ENCODE peak calls at places on chromosomes 3 and 15, in eight cellular contexts. One of them, this sample, is unnamed.

GRCh38 chr3:8557298-8557697 is 55.7 kb downstream of the LMCD1 start:
- DNase-seq in AG04450: no peak
- DNase-seq in cardiac muscle cell: no peak
- DNase-seq in colonic mucosa: peak; percentile 41
- DNase-seq in tibial nerve: peak; percentile 60
- DNase-seq in foreskin keratinocyte: no peak
- DNase-seq in A549: no peak
- DNase-seq in tibial artery: peak; percentile 81
- DNase-seq in this sample: no peak

GRCh38 chr3:178405456-178405970 is 130.7 kb upstream of the KCNMB2 start:
- DNase-seq in colonic mucosa: no peak
- DNase-seq in A549: no peak
- DNase-seq in foreskin keratinocyte: no peak
- DNase-seq in cardiac muscle cell: no peak
- DNase-seq in AG04450: no peak
- DNase-seq in tibial nerve: no peak
- DNase-seq in tibial artery: no peak
- DNase-seq in this sample: no peak

GRCh38 chr15:68789921-68790575 is 30.6 kb downstream of the ANP32A start:
- DNase-seq in tibial nerve: no peak
- DNase-seq in foreskin keratinocyte: no peak
- DNase-seq in tibial artery: no peak
- DNase-seq in AG04450: no peak
- DNase-seq in cardiac muscle cell: peak; percentile 50
- DNase-seq in colonic mucosa: no peak
- DNase-seq in A549: no peak
- DNase-seq in this sample: no peak

GRCh38 chr15:80698636-80699035 is 3.5 kb downstream of the ABHD17C start:
- DNase-seq in colonic mucosa: no peak
- DNase-seq in A549: no peak
- DNase-seq in tibial nerve: no peak
- DNase-seq in cardiac muscle cell: no peak
- DNase-seq in AG04450: no peak
- DNase-seq in foreskin keratinocyte: peak; percentile 11
- DNase-seq in tibial artery: no peak
- DNase-seq in this sample: no peak

GRCh38 chr15:48946088-48946839 is 17.5 kb downstream of the SHC4 start:
- DNase-seq in tibial artery: no peak
- DNase-seq in AG04450: no peak
- DNase-seq in A549: peak; percentile 4
- DNase-seq in colonic mucosa: no peak
- DNase-seq in tibial nerve: no peak
- DNase-seq in cardiac muscle cell: no peak
- DNase-seq in foreskin keratinocyte: peak; percentile 96
- DNase-seq in this sample: no peak

GRCh38 chr15:69585937-69586336 is 133.3 kb downstream of the RPLP1 start:
- DNase-seq in AG04450: no peak
- DNase-seq in A549: no peak
- DNase-seq in colonic mucosa: no peak
- DNase-seq in foreskin keratinocyte: no peak
- DNase-seq in tibial nerve: no peak
- DNase-seq in cardiac muscle cell: no peak
- DNase-seq in tibial artery: no peak
- DNase-seq in this sample: no peak

GRCh38 chr15:101813803-101814534 is 2.0 kb downstream of the OR4F15 start:
- DNase-seq in tibial nerve: no peak
- DNase-seq in colonic mucosa: no peak
- DNase-seq in cardiac muscle cell: no peak
- DNase-seq in A549: no peak
- DNase-seq in tibial artery: no peak
- DNase-seq in AG04450: peak; percentile 65
- DNase-seq in foreskin keratinocyte: peak; percentile 15
- DNase-seq in this sample: no peak

GRCh38 chr3:150249776-150250175 is 158.3 kb upstream of the TSC22D2 start:
- DNase-seq in foreskin keratinocyte: no peak
- DNase-seq in tibial artery: no peak
- DNase-seq in A549: no peak
- DNase-seq in colonic mucosa: no peak
- DNase-seq in tibial nerve: no peak
- DNase-seq in AG04450: no peak
- DNase-seq in cardiac muscle cell: no peak
- DNase-seq in this sample: no peak

GRCh38 chr3:187183903-187184302 is 13.4 kb upstream of the RTP1 start:
- DNase-seq in foreskin keratinocyte: no peak
- DNase-seq in cardiac muscle cell: no peak
- DNase-seq in AG04450: no peak
- DNase-seq in tibial artery: no peak
- DNase-seq in tibial nerve: no peak
- DNase-seq in colonic mucosa: no peak
- DNase-seq in A549: no peak
- DNase-seq in this sample: no peak
- H3K27ac ChIP-seq in foreskin keratinocyte: no peak overlapping the region
- H3K27ac ChIP-seq in cardiac muscle cell: no peak overlapping the region
- H3K27ac ChIP-seq in AG04450: no peak overlapping the region
- H3K27ac ChIP-seq in tibial artery: no peak overlapping the region
- H3K27ac ChIP-seq in tibial nerve: no peak overlapping the region
- H3K27ac ChIP-seq in colonic mucosa: no peak overlapping the region
- H3K27ac ChIP-seq in A549: no peak overlapping the region
- H3K27ac ChIP-seq in this sample: no peak overlapping the region

GRCh38 chr3:52846427-52846983 is 11.7 kb upstream of the MUSTN1 start:
- DNase-seq in tibial nerve: no peak
- DNase-seq in colonic mucosa: no peak
- DNase-seq in A549: no peak
- DNase-seq in cardiac muscle cell: no peak
- DNase-seq in tibial artery: peak; percentile 26
- DNase-seq in AG04450: no peak
- DNase-seq in foreskin keratinocyte: no peak
- DNase-seq in this sample: peak; percentile 38

GRCh38 chr3:52845691-52846426 is 11.0 kb upstream of the MUSTN1 start:
- DNase-seq in AG04450: no peak
- DNase-seq in tibial artery: peak; percentile 25
- DNase-seq in A549: peak; percentile 8
- DNase-seq in foreskin keratinocyte: no peak
- DNase-seq in tibial nerve: no peak
- DNase-seq in cardiac muscle cell: no peak
- DNase-seq in colonic mucosa: no peak
- DNase-seq in this sample: peak; percentile 86

GRCh38 chr3:52844290-52844985 is 9.6 kb upstream of the MUSTN1 start:
- DNase-seq in A549: no peak
- DNase-seq in AG04450: no peak
- DNase-seq in foreskin keratinocyte: no peak
- DNase-seq in tibial artery: peak; percentile 17
- DNase-seq in cardiac muscle cell: no peak
- DNase-seq in tibial nerve: no peak
- DNase-seq in colonic mucosa: no peak
- DNase-seq in this sample: no peak

GRCh38 chr3:52843881-52844280 is 9.1 kb upstream of the MUSTN1 start:
- DNase-seq in tibial artery: no peak
- DNase-seq in tibial nerve: no peak
- DNase-seq in A549: no peak
- DNase-seq in foreskin keratinocyte: no peak
- DNase-seq in colonic mucosa: no peak
- DNase-seq in AG04450: no peak
- DNase-seq in cardiac muscle cell: no peak
- DNase-seq in this sample: peak; percentile 47

DNA sequence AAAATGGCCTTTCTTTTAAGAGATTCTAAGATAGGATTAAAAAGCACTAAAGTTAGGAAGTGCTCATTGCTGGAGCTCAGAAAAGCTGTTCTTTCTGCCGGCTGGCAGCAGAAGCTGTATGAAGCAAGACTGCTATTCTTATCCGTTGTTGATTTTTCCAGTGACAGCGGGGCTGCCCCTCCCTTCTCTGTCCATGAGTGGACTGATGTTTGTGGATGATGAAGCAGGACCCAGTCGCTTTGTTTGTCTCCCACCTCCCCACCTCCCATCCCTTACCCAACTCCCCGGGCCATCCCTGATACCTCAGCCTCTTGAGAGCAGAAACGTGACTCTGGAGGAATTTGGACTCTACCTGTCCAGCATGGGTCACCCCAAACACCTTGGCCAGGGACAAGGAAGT is 10.3 kb upstream of the MUSTN1 start:
- DNase-seq in A549: no peak
- DNase-seq in tibial nerve: peak; percentile 66
- DNase-seq in cardiac muscle cell: no peak
- DNase-seq in AG04450: no peak
- DNase-seq in colonic mucosa: peak; percentile 39
- DNase-seq in tibial artery: peak; percentile 90
- DNase-seq in foreskin keratinocyte: no peak
- DNase-seq in this sample: peak; percentile 85
- H3K27ac ChIP-seq in A549: no peak overlapping the region
- H3K27ac ChIP-seq in tibial nerve: peak overlapping the region; percentile 46
- H3K27ac ChIP-seq in cardiac muscle cell: no peak overlapping the region
- H3K27ac ChIP-seq in AG04450: no peak overlapping the region
- H3K27ac ChIP-seq in colonic mucosa: peak overlapping the region; percentile 17
- H3K27ac ChIP-seq in tibial artery: peak overlapping the region; percentile 91
- H3K27ac ChIP-seq in foreskin keratinocyte: no peak overlapping the region
- H3K27ac ChIP-seq in this sample: no peak overlapping the region

GRCh38 chr3:37968232-37968631 is 22.4 kb upstream of the VILL start:
- DNase-seq in tibial nerve: no peak
- DNase-seq in colonic mucosa: no peak
- DNase-seq in AG04450: no peak
- DNase-seq in A549: no peak
- DNase-seq in tibial artery: no peak
- DNase-seq in cardiac muscle cell: no peak
- DNase-seq in foreskin keratinocyte: no peak
- DNase-seq in this sample: no peak

GRCh38 chr3:37969601-37970100 is 20.9 kb upstream of the VILL start:
- DNase-seq in foreskin keratinocyte: no peak
- DNase-seq in cardiac muscle cell: no peak
- DNase-seq in tibial artery: no peak
- DNase-seq in AG04450: no peak
- DNase-seq in colonic mucosa: no peak
- DNase-seq in tibial nerve: no peak
- DNase-seq in A549: no peak
- DNase-seq in this sample: no peak

GRCh38 chr3:37967252-37967881 is 23.2 kb upstream of the VILL start:
- DNase-seq in AG04450: peak; percentile 46
- DNase-seq in colonic mucosa: peak; percentile 83
- DNase-seq in cardiac muscle cell: peak; percentile 71
- DNase-seq in foreskin keratinocyte: peak; percentile 28
- DNase-seq in A549: peak; percentile 82
- DNase-seq in tibial nerve: peak; percentile 80
- DNase-seq in tibial artery: peak; percentile 68
- DNase-seq in this sample: peak; percentile 94

GRCh38 chr3:37970802-37971201 is 19.8 kb upstream of the VILL start:
- DNase-seq in A549: no peak
- DNase-seq in cardiac muscle cell: no peak
- DNase-seq in tibial nerve: no peak
- DNase-seq in colonic mucosa: no peak
- DNase-seq in foreskin keratinocyte: no peak
- DNase-seq in AG04450: no peak
- DNase-seq in tibial artery: no peak
- DNase-seq in this sample: no peak

GRCh38 chr3:37968784-37969600 is 21.6 kb upstream of the VILL start:
- DNase-seq in A549: no peak
- DNase-seq in foreskin keratinocyte: no peak
- DNase-seq in cardiac muscle cell: no peak
- DNase-seq in tibial nerve: no peak
- DNase-seq in colonic mucosa: no peak
- DNase-seq in AG04450: no peak
- DNase-seq in tibial artery: no peak
- DNase-seq in this sample: peak; percentile 47
- H3K27ac ChIP-seq in A549: no peak overlapping the region
- H3K27ac ChIP-seq in foreskin keratinocyte: no peak overlapping the region
- H3K27ac ChIP-seq in cardiac muscle cell: no peak overlapping the region
- H3K27ac ChIP-seq in tibial nerve: no peak overlapping the region
- H3K27ac ChIP-seq in colonic mucosa: no peak overlapping the region
- H3K27ac ChIP-seq in AG04450: no peak overlapping the region
- H3K27ac ChIP-seq in tibial artery: no peak overlapping the region
- H3K27ac ChIP-seq in this sample: no peak overlapping the region

GRCh38 chr15:73927476-73928240 is 1.4 kb downstream of the LOXL1 start:
- DNase-seq in tibial nerve: no peak
- DNase-seq in A549: peak; percentile 78
- DNase-seq in AG04450: no peak
- DNase-seq in tibial artery: no peak
- DNase-seq in cardiac muscle cell: peak; percentile 82
- DNase-seq in foreskin keratinocyte: peak; percentile 47
- DNase-seq in colonic mucosa: peak; percentile 68
- DNase-seq in this sample: peak; percentile 97
- H3K27ac ChIP-seq in tibial nerve: peak overlapping the region; percentile 47
- H3K27ac ChIP-seq in A549: peak overlapping the region; percentile 86
- H3K27ac ChIP-seq in AG04450: peak overlapping the region; percentile 11
- H3K27ac ChIP-seq in tibial artery: peak overlapping the region; percentile 100
- H3K27ac ChIP-seq in cardiac muscle cell: peak overlapping the region; percentile 8
- H3K27ac ChIP-seq in foreskin keratinocyte: no peak overlapping the region
- H3K27ac ChIP-seq in colonic mucosa: peak overlapping the region; percentile 14
- H3K27ac ChIP-seq in this sample: peak overlapping the region; percentile 65

DNA sequence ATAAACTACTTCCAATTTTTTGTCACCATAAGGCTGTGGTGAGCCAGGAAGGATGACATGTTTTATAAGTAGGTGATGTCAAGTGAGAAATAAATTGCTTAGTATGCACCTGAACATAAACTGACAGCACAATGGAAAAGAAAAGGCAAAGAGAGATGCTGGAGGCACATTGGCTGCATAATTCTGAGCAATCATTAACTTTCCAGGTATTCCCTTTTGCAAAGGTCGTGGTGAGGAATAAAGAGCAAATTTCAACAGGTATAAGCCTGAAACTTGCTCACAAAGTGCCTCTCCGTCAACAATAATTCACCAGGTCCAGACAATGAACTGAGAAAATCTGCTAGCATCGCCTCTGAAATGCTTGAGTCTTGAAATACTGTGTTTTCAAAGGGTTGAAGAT is 48.2 kb downstream of the ITGB5 start:
- DNase-seq in foreskin keratinocyte: no peak
- DNase-seq in tibial artery: no peak
- DNase-seq in AG04450: no peak
- DNase-seq in cardiac muscle cell: no peak
- DNase-seq in colonic mucosa: no peak
- DNase-seq in A549: no peak
- DNase-seq in tibial nerve: no peak
- DNase-seq in this sample: no peak
- H3K27ac ChIP-seq in foreskin keratinocyte: no peak overlapping the region
- H3K27ac ChIP-seq in tibial artery: peak overlapping the region; percentile 85
- H3K27ac ChIP-seq in AG04450: no peak overlapping the region
- H3K27ac ChIP-seq in cardiac muscle cell: no peak overlapping the region
- H3K27ac ChIP-seq in colonic mucosa: no peak overlapping the region
- H3K27ac ChIP-seq in A549: peak overlapping the region; percentile 81
- H3K27ac ChIP-seq in tibial nerve: no peak overlapping the region
- H3K27ac ChIP-seq in this sample: peak overlapping the region; percentile 87

GRCh38 chr15:38129531-38130199 is 123.0 kb upstream of the SPRED1 start:
- DNase-seq in A549: no peak
- DNase-seq in cardiac muscle cell: no peak
- DNase-seq in tibial artery: peak; percentile 89
- DNase-seq in AG04450: peak; percentile 98
- DNase-seq in colonic mucosa: peak; percentile 64
- DNase-seq in foreskin keratinocyte: peak; percentile 94
- DNase-seq in tibial nerve: peak; percentile 86
- DNase-seq in this sample: peak; percentile 38
- H3K27ac ChIP-seq in A549: no peak overlapping the region
- H3K27ac ChIP-seq in cardiac muscle cell: no peak overlapping the region
- H3K27ac ChIP-seq in tibial artery: peak overlapping the region; percentile 57
- H3K27ac ChIP-seq in AG04450: peak overlapping the region; percentile 89
- H3K27ac ChIP-seq in colonic mucosa: peak overlapping the region; percentile 52
- H3K27ac ChIP-seq in foreskin keratinocyte: no peak overlapping the region
- H3K27ac ChIP-seq in tibial nerve: no peak overlapping the region
- H3K27ac ChIP-seq in this sample: peak overlapping the region; percentile 90

DNA sequence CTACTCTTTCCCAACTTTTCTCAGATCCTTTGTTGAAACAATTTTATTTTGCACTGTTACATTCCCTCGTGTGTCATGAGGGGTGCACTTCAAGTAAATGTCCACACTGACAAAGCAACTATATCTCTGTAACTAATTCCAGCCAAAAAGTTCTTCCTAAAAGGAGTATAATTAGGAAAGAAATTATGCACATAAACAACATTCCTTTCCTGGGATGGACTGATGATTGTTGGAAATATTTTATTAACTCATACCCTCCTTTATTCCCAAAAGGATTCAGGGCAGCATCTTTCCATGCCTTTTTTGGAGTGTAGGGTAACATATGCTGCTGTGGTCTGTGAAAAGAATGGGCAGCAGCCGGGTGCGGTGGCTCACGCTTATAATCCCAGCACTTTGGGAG is 426.1 kb upstream of the THBS1 start:
- DNase-seq in AG04450: no peak
- DNase-seq in A549: no peak
- DNase-seq in cardiac muscle cell: no peak
- DNase-seq in tibial artery: no peak
- DNase-seq in colonic mucosa: no peak
- DNase-seq in foreskin keratinocyte: no peak
- DNase-seq in tibial nerve: no peak
- DNase-seq in this sample: no peak
- H3K27ac ChIP-seq in AG04450: no peak overlapping the region
- H3K27ac ChIP-seq in A549: peak overlapping the region; percentile 55
- H3K27ac ChIP-seq in cardiac muscle cell: no peak overlapping the region
- H3K27ac ChIP-seq in tibial artery: no peak overlapping the region
- H3K27ac ChIP-seq in colonic mucosa: peak overlapping the region; percentile 62
- H3K27ac ChIP-seq in foreskin keratinocyte: no peak overlapping the region
- H3K27ac ChIP-seq in tibial nerve: no peak overlapping the region
- H3K27ac ChIP-seq in this sample: peak overlapping the region; percentile 85